ENCODE peak calls at places on chromosomes 13 and 19, in eight cellular contexts. X is heart left ventricle, R is heart right ventricle, B is OCI-LY7, S is brain microvascular endothelial cell, O is ovary, Q is foreskin fibroblast, I is cardiac fibroblast. N is an unnamed sample.

GRCh38 chr19:57016076-57016475 is 103.7 kb upstream of the USP29 start:
- DNase-seq in B (no peak), Q (no peak), R (no peak), I (no peak), X (no peak), S (no peak), O (no peak), N (no peak)

GRCh38 chr19:3178973-3179738 is 587 bp downstream of the S1PR4 start:
- DNase-seq in R (no peak), O (no peak), S (no peak), Q (no peak), I (no peak), B (peak), X (no peak), N (no peak)

GRCh38 chr13:97753942-97754670 is 199.4 kb upstream of the IPO5 start:
- DNase-seq in S (no peak), O (no peak), X (no peak), I (no peak), Q (no peak), B (no peak), R (no peak), N (no peak)

GRCh38 chr19:32606289-32606688 is 25.3 kb downstream of the PDCD5 start:
- DNase-seq in X (no peak), S (no peak), I (no peak), B (no peak), Q (no peak), R (no peak), O (no peak), N (no peak)

GRCh38 chr19:29771708-29772415 is 39.9 kb upstream of the CCNE1 start:
- DNase-seq in S (peak), B (peak), Q (peak), O (peak), R (peak), I (peak), X (peak), N (peak)

GRCh38 chr13:28093871-28094270 is 6.5 kb downstream of the FLT3 start:
- DNase-seq in S (no peak), I (no peak), Q (no peak), B (no peak), R (no peak), X (no peak), O (no peak), N (no peak)

GRCh38 chr13:24640752-24641151 is 39.5 kb upstream of the ATP12A start:
- DNase-seq in R (no peak), O (no peak), S (no peak), Q (no peak), X (no peak), I (no peak), B (no peak), N (no peak)

GRCh38 chr19:35398570-35398969 is 27.7 kb downstream of the GPR42 start:
- DNase-seq in Q (no peak), S (no peak), B (no peak), R (no peak), I (no peak), X (no peak), O (no peak), N (no peak)

GRCh38 chr19:43780706-43781525 is at the start of gene KCNN4:
- DNase-seq in X (no peak), S (peak), I (no peak), R (no peak), O (no peak), Q (peak), B (peak), N (peak)

GRCh38 chr13:25046985-25047660 is 48.8 kb upstream of the PABPC3 start:
- DNase-seq in O (no peak), R (no peak), S (peak), I (peak), X (no peak), Q (peak), B (no peak), N (peak)

GRCh38 chr13:20287976-20288375 is 55.9 kb upstream of the GJB6 start:
- DNase-seq in O (no peak), Q (no peak), R (no peak), B (no peak), X (no peak), I (no peak), S (no peak), N (no peak)

GRCh38 chr19:9913237-9914000 is 22.9 kb downstream of the OLFM2 start:
- DNase-seq in B (no peak), X (peak), S (no peak), Q (no peak), I (no peak), O (peak), R (no peak), N (no peak)

GRCh38 chr19:16235811-16236710 is 38.4 kb downstream of the AP1M1 start:
- DNase-seq in X (no peak), Q (no peak), B (no peak), S (no peak), I (no peak), R (no peak), O (peak), N (no peak)

GRCh38 chr19:18488403-18488723 is 33.5 kb downstream of the ELL start:
- DNase-seq in O (no peak), I (peak), X (no peak), B (no peak), R (no peak), S (no peak), Q (no peak), N (no peak)

GRCh38 chr13:26967119-26968038 is 204.2 kb downstream of the USP12 start:
- DNase-seq in X (peak), I (peak), B (no peak), O (peak), R (peak), Q (no peak), S (no peak), N (no peak)

GRCh38 chr13:76886292-76887061 is at the start of gene KCTD12:
- DNase-seq in O (peak), X (peak), Q (peak), I (peak), S (peak), B (peak), R (peak), N (peak)

GRCh38 chr13:43473437-43473836 is 313.3 kb downstream of the ENOX1 start:
- DNase-seq in I (peak), S (no peak), O (no peak), B (no peak), R (no peak), X (no peak), Q (no peak), N (no peak)

GRCh38 chr19:5466072-5466471 is 10.9 kb downstream of the ZNRF4 start:
- DNase-seq in S (no peak), Q (no peak), O (no peak), I (peak), X (no peak), B (no peak), R (no peak), N (no peak)

DNA sequence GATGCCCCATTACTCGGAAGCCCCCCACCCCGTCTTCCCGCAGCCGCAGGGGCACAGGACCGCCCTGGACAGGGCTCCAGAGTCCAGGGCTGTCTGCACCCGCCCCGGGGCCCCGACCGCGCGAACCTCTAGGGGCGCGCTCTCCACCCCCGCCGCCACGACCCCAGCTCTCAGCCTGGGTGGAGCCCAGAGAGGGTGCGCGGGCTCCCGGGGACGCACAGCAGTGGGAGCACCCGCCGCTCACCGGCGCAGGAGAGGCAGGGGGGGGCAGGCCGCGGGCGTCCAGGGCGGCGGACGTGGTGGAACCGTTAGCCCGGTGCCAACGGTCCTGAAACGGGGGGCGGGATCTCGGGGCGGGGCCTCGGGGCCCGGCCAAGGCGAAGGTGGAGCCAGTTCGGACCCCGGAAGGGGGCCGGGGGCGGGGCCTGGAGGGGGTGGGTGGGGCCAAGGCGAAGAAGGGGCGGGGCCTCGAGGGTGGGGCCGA is at the start of gene ATP8B3:
- DNase-seq in Q (no peak), B (no peak), O (no peak), R (peak), I (no peak), S (no peak), X (no peak), N (no peak)
- TF ChIP-seq CTCF in Q (peak), B (peak), O (no peak), R (no peak), I (no peak), S (no peak), X (no peak), N (no peak)

GRCh38 chr19:11142528-11143171 is 12.9 kb downstream of the SPC24 start:
- DNase-seq in B (no peak), O (peak), X (peak), R (peak), Q (peak), S (peak), I (peak), N (peak)
- H3K4me3 ChIP-seq in B (no peak), O (peak), X (peak), R (peak), Q (peak), S (peak), I (peak), N (peak)

DNA sequence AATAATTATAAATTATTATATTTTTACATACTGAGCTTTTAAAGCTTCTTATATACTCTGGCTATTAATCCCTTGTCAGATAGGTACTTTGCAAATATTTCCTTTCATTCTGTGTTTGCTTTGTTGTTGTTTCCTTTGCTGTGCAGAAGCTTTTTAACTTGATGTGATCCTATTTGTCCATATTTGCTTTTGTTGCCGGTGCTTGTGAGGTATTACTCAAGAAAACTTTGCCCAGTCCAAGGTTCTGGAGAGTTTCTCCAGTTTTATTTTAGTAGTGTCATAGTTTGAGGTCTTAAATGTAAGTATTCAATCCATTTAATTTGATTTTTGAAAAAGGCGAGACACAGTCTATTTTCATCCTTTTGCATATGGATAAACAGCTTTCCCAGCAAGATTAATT is 1319.9 kb upstream of the PRR20A start:
- DNase-seq in O (no peak), S (no peak), I (no peak), R (no peak), B (no peak), Q (no peak), X (no peak), N (no peak)
- TF ChIP-seq CTCF in O (no peak), S (no peak), I (no peak), R (no peak), B (no peak), Q (no peak), X (no peak), N (no peak)

DNA sequence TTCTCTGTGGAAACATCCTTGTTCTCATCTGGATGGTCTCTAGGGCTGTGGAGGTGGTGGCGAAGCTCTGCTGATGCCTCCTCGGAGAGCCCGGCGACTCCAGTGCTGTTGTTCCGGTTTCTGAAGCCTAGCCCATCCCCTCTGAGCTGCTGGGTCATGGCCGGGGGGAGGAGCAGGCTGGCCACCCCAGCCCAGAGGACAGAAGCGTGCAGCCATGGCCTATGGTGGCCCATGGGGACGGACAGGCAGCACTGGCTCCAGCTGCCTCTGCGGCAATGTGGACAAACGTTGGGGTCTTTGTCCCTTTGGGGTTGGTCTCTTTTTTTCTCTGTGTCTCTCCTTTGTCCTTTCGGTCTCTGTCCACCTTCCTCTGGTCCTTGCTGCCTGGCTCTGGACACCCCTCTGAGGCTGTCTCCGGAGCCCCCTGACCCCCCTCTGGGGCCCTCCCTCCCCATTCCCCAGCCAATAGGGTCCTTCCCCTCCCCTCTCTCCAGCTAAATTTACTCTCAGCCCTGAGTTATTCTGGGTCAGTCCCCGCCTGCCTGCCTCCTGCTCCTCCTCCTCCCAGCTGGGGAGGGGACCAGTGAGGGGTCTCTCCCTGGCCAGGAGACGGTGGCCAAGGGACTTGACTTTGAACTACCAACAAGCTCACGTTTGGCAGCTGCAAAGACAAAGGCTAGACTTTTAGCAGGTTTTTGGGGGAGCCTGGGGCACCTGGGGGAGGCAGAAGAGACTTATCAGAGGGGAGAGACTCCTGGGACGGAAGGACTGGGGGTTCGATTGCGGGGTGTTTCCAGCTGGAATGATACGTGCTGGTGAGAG is at the start of gene HRC:
- DNase-seq in R (peak), O (no peak), Q (no peak), B (no peak), X (peak), I (no peak), S (no peak), N (no peak)
- H3K4me3 ChIP-seq in R (peak), O (no peak), Q (no peak), B (no peak), X (peak), I (no peak), S (no peak), N (no peak)